ENCODE peak calls at places on chromosomes 11 and 22, in nine cellular contexts. One of them, this sample, is unnamed. For H3K4me1, the result is how much of the 10 kb centered on the place peaks cover.

GRCh38 chr11:2428322-2428795 is 16.0 kb downstream of the TRPM5 start:
- DNase-seq in HepG2: peak
- DNase-seq in hepatocyte: peak
- DNase-seq in body of pancreas: peak
- DNase-seq in astrocyte: peak
- DNase-seq in heart right ventricle: peak
- DNase-seq in pancreas: peak
- DNase-seq in CD4-positive, CD25-positive, alpha-beta regulatory T cell: peak
- DNase-seq in fibroblast of lung: peak
- DNase-seq in this sample: peak

GRCh38 chr11:10483584-10483983 is 28.5 kb downstream of the AMPD3 start:
- DNase-seq in astrocyte: no peak
- DNase-seq in heart right ventricle: no peak
- DNase-seq in hepatocyte: no peak
- DNase-seq in CD4-positive, CD25-positive, alpha-beta regulatory T cell: no peak
- DNase-seq in pancreas: no peak
- DNase-seq in HepG2: no peak
- DNase-seq in body of pancreas: no peak
- DNase-seq in fibroblast of lung: no peak
- DNase-seq in this sample: no peak

GRCh38 chr22:26922804-26923203 is 265.4 kb downstream of the MIAT start:
- DNase-seq in fibroblast of lung: no peak
- DNase-seq in astrocyte: no peak
- DNase-seq in HepG2: no peak
- DNase-seq in hepatocyte: peak
- DNase-seq in body of pancreas: no peak
- DNase-seq in pancreas: no peak
- DNase-seq in CD4-positive, CD25-positive, alpha-beta regulatory T cell: no peak
- DNase-seq in heart right ventricle: no peak
- DNase-seq in this sample: no peak

GRCh38 chr11:82864268-82864667 is 36.0 kb downstream of the PRCP start:
- DNase-seq in heart right ventricle: peak
- DNase-seq in astrocyte: peak
- DNase-seq in CD4-positive, CD25-positive, alpha-beta regulatory T cell: peak
- DNase-seq in HepG2: peak
- DNase-seq in pancreas: peak
- DNase-seq in fibroblast of lung: peak
- DNase-seq in hepatocyte: peak
- DNase-seq in body of pancreas: peak
- DNase-seq in this sample: peak

GRCh38 chr11:69686452-69686851 is 11.3 kb upstream of the LTO1 start:
- DNase-seq in body of pancreas: no peak
- DNase-seq in hepatocyte: no peak
- DNase-seq in heart right ventricle: no peak
- DNase-seq in CD4-positive, CD25-positive, alpha-beta regulatory T cell: no peak
- DNase-seq in astrocyte: no peak
- DNase-seq in fibroblast of lung: no peak
- DNase-seq in pancreas: no peak
- DNase-seq in HepG2: no peak
- DNase-seq in this sample: no peak

GRCh38 chr22:49660794-49661781 is 166.6 kb downstream of the BRD1 start:
- DNase-seq in astrocyte: no peak
- DNase-seq in CD4-positive, CD25-positive, alpha-beta regulatory T cell: no peak
- DNase-seq in body of pancreas: no peak
- DNase-seq in HepG2: no peak
- DNase-seq in heart right ventricle: no peak
- DNase-seq in pancreas: no peak
- DNase-seq in fibroblast of lung: no peak
- DNase-seq in hepatocyte: no peak
- DNase-seq in this sample: no peak

GRCh38 chr11:109619498-109619897 is 197.5 kb downstream of the C11orf87 start:
- DNase-seq in HepG2: no peak
- DNase-seq in CD4-positive, CD25-positive, alpha-beta regulatory T cell: no peak
- DNase-seq in body of pancreas: no peak
- DNase-seq in hepatocyte: no peak
- DNase-seq in pancreas: no peak
- DNase-seq in astrocyte: no peak
- DNase-seq in heart right ventricle: no peak
- DNase-seq in fibroblast of lung: no peak
- DNase-seq in this sample: no peak

GRCh38 chr22:22916215-22916951 is 28.8 kb downstream of the IGLL5 start:
- DNase-seq in body of pancreas: no peak
- DNase-seq in HepG2: peak
- DNase-seq in fibroblast of lung: no peak
- DNase-seq in astrocyte: no peak
- DNase-seq in heart right ventricle: no peak
- DNase-seq in hepatocyte: no peak
- DNase-seq in CD4-positive, CD25-positive, alpha-beta regulatory T cell: no peak
- DNase-seq in pancreas: no peak
- DNase-seq in this sample: peak

GRCh38 chr11:2909145-2909914 is 19.9 kb downstream of the PHLDA2 start:
- DNase-seq in pancreas: peak
- DNase-seq in hepatocyte: no peak
- DNase-seq in astrocyte: no peak
- DNase-seq in fibroblast of lung: no peak
- DNase-seq in CD4-positive, CD25-positive, alpha-beta regulatory T cell: no peak
- DNase-seq in heart right ventricle: no peak
- DNase-seq in HepG2: no peak
- DNase-seq in body of pancreas: no peak
- DNase-seq in this sample: no peak

GRCh38 chr11:45280449-45280848 is 5.7 kb downstream of the SYT13 start:
- DNase-seq in hepatocyte: no peak
- DNase-seq in astrocyte: no peak
- DNase-seq in fibroblast of lung: no peak
- DNase-seq in body of pancreas: no peak
- DNase-seq in CD4-positive, CD25-positive, alpha-beta regulatory T cell: peak
- DNase-seq in HepG2: no peak
- DNase-seq in pancreas: no peak
- DNase-seq in heart right ventricle: no peak
- DNase-seq in this sample: no peak

GRCh38 chr22:39820266-39820665 is 73.3 kb downstream of the ENTHD1 start:
- DNase-seq in body of pancreas: no peak
- DNase-seq in astrocyte: peak
- DNase-seq in HepG2: no peak
- DNase-seq in fibroblast of lung: peak
- DNase-seq in CD4-positive, CD25-positive, alpha-beta regulatory T cell: no peak
- DNase-seq in pancreas: no peak
- DNase-seq in heart right ventricle: no peak
- DNase-seq in hepatocyte: no peak
- DNase-seq in this sample: no peak

GRCh38 chr11:111018571-111018970 is 227.0 kb upstream of the POU2AF2 start:
- DNase-seq in body of pancreas: no peak
- DNase-seq in fibroblast of lung: no peak
- DNase-seq in heart right ventricle: no peak
- DNase-seq in pancreas: no peak
- DNase-seq in astrocyte: no peak
- DNase-seq in CD4-positive, CD25-positive, alpha-beta regulatory T cell: no peak
- DNase-seq in hepatocyte: no peak
- DNase-seq in HepG2: no peak
- DNase-seq in this sample: no peak

GRCh38 chr22:45887202-45888131 is 89.5 kb downstream of the WNT7B start:
- DNase-seq in HepG2: no peak
- DNase-seq in CD4-positive, CD25-positive, alpha-beta regulatory T cell: no peak
- DNase-seq in heart right ventricle: no peak
- DNase-seq in fibroblast of lung: no peak
- DNase-seq in astrocyte: no peak
- DNase-seq in pancreas: peak
- DNase-seq in body of pancreas: peak
- DNase-seq in hepatocyte: no peak
- DNase-seq in this sample: peak
- H3K27ac ChIP-seq in HepG2: no peak
- H3K27ac ChIP-seq in CD4-positive, CD25-positive, alpha-beta regulatory T cell: no peak
- H3K27ac ChIP-seq in heart right ventricle: no peak
- H3K27ac ChIP-seq in fibroblast of lung: no peak
- H3K27ac ChIP-seq in astrocyte: no peak
- H3K27ac ChIP-seq in pancreas: no peak
- H3K27ac ChIP-seq in body of pancreas: no peak
- H3K27ac ChIP-seq in hepatocyte: no peak
- H3K27ac ChIP-seq in this sample: no peak

GRCh38 chr11:65316311-65316978 is 1.8 kb downstream of the CDC42EP2 start:
- DNase-seq in hepatocyte: peak
- DNase-seq in body of pancreas: peak
- DNase-seq in CD4-positive, CD25-positive, alpha-beta regulatory T cell: no peak
- DNase-seq in fibroblast of lung: peak
- DNase-seq in pancreas: no peak
- DNase-seq in heart right ventricle: peak
- DNase-seq in HepG2: no peak
- DNase-seq in astrocyte: peak
- DNase-seq in this sample: peak

GRCh38 chr11:65316979-65317786 is 2.5 kb downstream of the CDC42EP2 start:
- DNase-seq in pancreas: peak
- DNase-seq in CD4-positive, CD25-positive, alpha-beta regulatory T cell: no peak
- DNase-seq in body of pancreas: peak
- DNase-seq in heart right ventricle: peak
- DNase-seq in astrocyte: peak
- DNase-seq in hepatocyte: peak
- DNase-seq in fibroblast of lung: peak
- DNase-seq in HepG2: peak
- DNase-seq in this sample: peak

GRCh38 chr11:65315866-65316233 is 1.2 kb downstream of the CDC42EP2 start:
- DNase-seq in pancreas: no peak
- DNase-seq in fibroblast of lung: no peak
- DNase-seq in CD4-positive, CD25-positive, alpha-beta regulatory T cell: no peak
- DNase-seq in astrocyte: no peak
- DNase-seq in hepatocyte: no peak
- DNase-seq in HepG2: no peak
- DNase-seq in heart right ventricle: no peak
- DNase-seq in body of pancreas: no peak
- DNase-seq in this sample: no peak

GRCh38 chr11:65315204-65315865 is 669 bp downstream of the CDC42EP2 start:
- DNase-seq in fibroblast of lung: peak
- DNase-seq in HepG2: peak
- DNase-seq in pancreas: peak
- DNase-seq in astrocyte: no peak
- DNase-seq in hepatocyte: peak
- DNase-seq in CD4-positive, CD25-positive, alpha-beta regulatory T cell: peak
- DNase-seq in heart right ventricle: peak
- DNase-seq in body of pancreas: peak
- DNase-seq in this sample: peak

GRCh38 chr11:65314501-65315203 is at the start of gene CDC42EP2:
- DNase-seq in hepatocyte: peak
- DNase-seq in astrocyte: peak
- DNase-seq in pancreas: peak
- DNase-seq in fibroblast of lung: peak
- DNase-seq in body of pancreas: peak
- DNase-seq in CD4-positive, CD25-positive, alpha-beta regulatory T cell: peak
- DNase-seq in heart right ventricle: peak
- DNase-seq in HepG2: peak
- DNase-seq in this sample: peak
- H3K4me1 ChIP-seq in hepatocyte: under half
- H3K4me1 ChIP-seq in astrocyte: under half
- H3K4me1 ChIP-seq in pancreas: under half
- H3K4me1 ChIP-seq in fibroblast of lung: under half
- H3K4me1 ChIP-seq in body of pancreas: under half
- H3K4me1 ChIP-seq in CD4-positive, CD25-positive, alpha-beta regulatory T cell: under half
- H3K4me1 ChIP-seq in heart right ventricle: under half
- H3K4me1 ChIP-seq in HepG2: half or more
- H3K4me1 ChIP-seq in this sample: under half

DNA sequence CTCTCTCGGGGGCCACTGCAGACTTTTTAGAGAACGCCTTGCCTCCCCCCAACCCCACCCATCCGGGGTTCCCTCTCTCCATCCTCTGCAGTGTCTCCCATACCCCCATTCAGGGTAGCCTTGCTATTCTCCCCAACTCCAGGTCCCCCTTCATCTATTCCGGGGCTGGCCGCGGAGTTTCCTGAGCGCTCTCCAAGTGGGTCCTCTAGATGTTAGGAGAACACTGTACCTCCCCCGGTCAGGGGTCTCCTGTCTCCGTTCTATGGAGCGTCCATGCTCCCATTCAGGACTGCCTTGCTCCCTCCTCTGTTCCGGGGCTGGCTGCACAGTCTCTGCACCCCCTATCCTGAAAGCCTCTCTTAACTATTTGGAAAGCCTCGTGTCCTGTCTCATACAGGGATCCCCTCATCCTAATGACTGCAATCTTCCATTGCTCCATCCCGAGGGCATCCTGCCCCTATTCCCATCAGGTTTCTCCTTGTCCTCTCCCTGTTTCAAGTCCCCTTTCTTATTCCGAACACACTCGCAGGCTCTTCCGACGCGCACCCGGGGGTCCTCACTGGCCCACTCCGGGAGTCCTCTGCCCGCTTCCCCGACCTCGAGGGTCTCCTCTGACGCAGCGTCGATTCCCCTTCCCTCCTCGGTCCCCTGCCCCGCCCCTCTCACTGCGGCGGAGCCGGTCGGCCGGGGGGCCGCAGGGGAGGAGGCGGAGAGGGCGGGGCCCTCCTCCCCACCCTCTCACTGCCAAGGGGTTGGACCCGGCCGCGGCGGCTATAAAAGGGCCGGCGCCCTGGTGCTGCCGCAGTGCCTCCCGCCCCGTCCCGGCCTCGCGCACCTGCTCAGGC is at the start of gene NEFH:
- DNase-seq in body of pancreas: no peak
- DNase-seq in heart right ventricle: no peak
- DNase-seq in astrocyte: no peak
- DNase-seq in fibroblast of lung: no peak
- DNase-seq in pancreas: no peak
- DNase-seq in HepG2: no peak
- DNase-seq in CD4-positive, CD25-positive, alpha-beta regulatory T cell: no peak
- DNase-seq in hepatocyte: peak
- DNase-seq in this sample: no peak
- H3K4me3 ChIP-seq in body of pancreas: no peak
- H3K4me3 ChIP-seq in heart right ventricle: peak
- H3K4me3 ChIP-seq in astrocyte: peak
- H3K4me3 ChIP-seq in fibroblast of lung: peak
- H3K4me3 ChIP-seq in pancreas: peak
- H3K4me3 ChIP-seq in HepG2: no peak
- H3K4me3 ChIP-seq in CD4-positive, CD25-positive, alpha-beta regulatory T cell: no peak
- H3K4me3 ChIP-seq in hepatocyte: no peak
- H3K4me3 ChIP-seq in this sample: no peak

GRCh38 chr11:43737194-43737575 is 56.6 kb downstream of the HSD17B12 start:
- DNase-seq in fibroblast of lung: no peak
- DNase-seq in hepatocyte: no peak
- DNase-seq in CD4-positive, CD25-positive, alpha-beta regulatory T cell: no peak
- DNase-seq in pancreas: no peak
- DNase-seq in HepG2: no peak
- DNase-seq in body of pancreas: no peak
- DNase-seq in heart right ventricle: no peak
- DNase-seq in astrocyte: no peak
- DNase-seq in this sample: no peak

GRCh38 chr11:43735931-43736330 is 55.4 kb downstream of the HSD17B12 start:
- DNase-seq in pancreas: no peak
- DNase-seq in hepatocyte: no peak
- DNase-seq in CD4-positive, CD25-positive, alpha-beta regulatory T cell: no peak
- DNase-seq in fibroblast of lung: peak
- DNase-seq in body of pancreas: no peak
- DNase-seq in heart right ventricle: no peak
- DNase-seq in HepG2: no peak
- DNase-seq in astrocyte: peak
- DNase-seq in this sample: no peak

GRCh38 chr11:43736502-43737193 is 56.1 kb downstream of the HSD17B12 start:
- DNase-seq in astrocyte: peak
- DNase-seq in heart right ventricle: no peak
- DNase-seq in hepatocyte: no peak
- DNase-seq in CD4-positive, CD25-positive, alpha-beta regulatory T cell: no peak
- DNase-seq in body of pancreas: no peak
- DNase-seq in fibroblast of lung: peak
- DNase-seq in HepG2: peak
- DNase-seq in pancreas: no peak
- DNase-seq in this sample: no peak

GRCh38 chr11:43735115-43735514 is 54.6 kb downstream of the HSD17B12 start:
- DNase-seq in hepatocyte: no peak
- DNase-seq in CD4-positive, CD25-positive, alpha-beta regulatory T cell: no peak
- DNase-seq in HepG2: no peak
- DNase-seq in pancreas: no peak
- DNase-seq in astrocyte: no peak
- DNase-seq in heart right ventricle: no peak
- DNase-seq in body of pancreas: no peak
- DNase-seq in fibroblast of lung: no peak
- DNase-seq in this sample: no peak

GRCh38 chr11:43738600-43739409 is 58.3 kb downstream of the HSD17B12 start:
- DNase-seq in HepG2: peak
- DNase-seq in hepatocyte: peak
- DNase-seq in astrocyte: peak
- DNase-seq in body of pancreas: peak
- DNase-seq in heart right ventricle: no peak
- DNase-seq in pancreas: no peak
- DNase-seq in fibroblast of lung: peak
- DNase-seq in CD4-positive, CD25-positive, alpha-beta regulatory T cell: no peak
- DNase-seq in this sample: no peak
- H3K27ac ChIP-seq in HepG2: peak
- H3K27ac ChIP-seq in hepatocyte: peak
- H3K27ac ChIP-seq in astrocyte: no peak
- H3K27ac ChIP-seq in body of pancreas: no peak
- H3K27ac ChIP-seq in heart right ventricle: peak
- H3K27ac ChIP-seq in pancreas: no peak
- H3K27ac ChIP-seq in fibroblast of lung: no peak
- H3K27ac ChIP-seq in CD4-positive, CD25-positive, alpha-beta regulatory T cell: no peak
- H3K27ac ChIP-seq in this sample: peak

This sample was measured in right cardiac atrium.